ENCODE peak calls at places on chromosomes 5 and 9, in six cellular contexts. One of them, this sample, is unnamed.

GRCh38 chr9:108844856-108845255 is 10.9 kb downstream of the ACTL7B start:
- DNase-seq in kidney epithelial cell: no peak
- DNase-seq in GM13976: no peak
- DNase-seq in LNCaP clone FGC: no peak
- DNase-seq in lung: no peak
- DNase-seq in endothelial cell: no peak
- DNase-seq in this sample: no peak

GRCh38 chr9:118209343-118209742 is 505.1 kb downstream of the TLR4 start:
- DNase-seq in kidney epithelial cell: no peak
- DNase-seq in GM13976: no peak
- DNase-seq in LNCaP clone FGC: no peak
- DNase-seq in lung: no peak
- DNase-seq in endothelial cell: no peak
- DNase-seq in this sample: no peak

GRCh38 chr9:11457809-11458785 is 845.3 kb upstream of the PTPRD start:
- DNase-seq in kidney epithelial cell: no peak
- DNase-seq in GM13976: no peak
- DNase-seq in LNCaP clone FGC: no peak
- DNase-seq in lung: no peak
- DNase-seq in endothelial cell: no peak
- DNase-seq in this sample: no peak

GRCh38 chr5:72280655-72281069 is 39.4 kb downstream of the MRPS27 start:
- DNase-seq in kidney epithelial cell: no peak
- DNase-seq in GM13976: no peak
- DNase-seq in LNCaP clone FGC: no peak
- DNase-seq in lung: no peak
- DNase-seq in endothelial cell: peak
- DNase-seq in this sample: no peak

GRCh38 chr5:178126556-178126955 is 4.3 kb upstream of the RMND5B start:
- DNase-seq in kidney epithelial cell: no peak
- DNase-seq in GM13976: no peak
- DNase-seq in LNCaP clone FGC: no peak
- DNase-seq in lung: no peak
- DNase-seq in endothelial cell: peak
- DNase-seq in this sample: no peak

GRCh38 chr5:71836084-71836483 is 117.0 kb downstream of the CARTPT start:
- DNase-seq in kidney epithelial cell: no peak
- DNase-seq in GM13976: no peak
- DNase-seq in LNCaP clone FGC: no peak
- DNase-seq in lung: no peak
- DNase-seq in endothelial cell: no peak
- DNase-seq in this sample: no peak

GRCh38 chr5:81533629-81534480 is 139.9 kb upstream of the ACOT12 start:
- DNase-seq in kidney epithelial cell: no peak
- DNase-seq in GM13976: no peak
- DNase-seq in LNCaP clone FGC: no peak
- DNase-seq in lung: no peak
- DNase-seq in endothelial cell: no peak
- DNase-seq in this sample: no peak

GRCh38 chr5:674630-675011 is 18.5 kb downstream of the TPPP start:
- DNase-seq in kidney epithelial cell: no peak
- DNase-seq in GM13976: no peak
- DNase-seq in LNCaP clone FGC: no peak
- DNase-seq in lung: no peak
- DNase-seq in endothelial cell: no peak
- DNase-seq in this sample: no peak

GRCh38 chr9:123417289-123418051 is 61.5 kb downstream of the CRB2 start:
- DNase-seq in kidney epithelial cell: no peak
- DNase-seq in GM13976: no peak
- DNase-seq in LNCaP clone FGC: no peak
- DNase-seq in lung: no peak
- DNase-seq in endothelial cell: no peak
- DNase-seq in this sample: no peak
- TF ChIP-seq CTCF in kidney epithelial cell: no peak
- TF ChIP-seq CTCF in GM13976: no peak
- TF ChIP-seq CTCF in LNCaP clone FGC: no peak
- TF ChIP-seq CTCF in lung: no peak
- TF ChIP-seq CTCF in endothelial cell: no peak
- TF ChIP-seq CTCF in this sample: no peak

GRCh38 chr5:44774279-44774880 is 34.4 kb upstream of the MRPS30 start:
- DNase-seq in kidney epithelial cell: no peak
- DNase-seq in GM13976: peak
- DNase-seq in LNCaP clone FGC: peak
- DNase-seq in lung: no peak
- DNase-seq in endothelial cell: no peak
- DNase-seq in this sample: no peak
- TF ChIP-seq CTCF in kidney epithelial cell: peak
- TF ChIP-seq CTCF in GM13976: peak
- TF ChIP-seq CTCF in LNCaP clone FGC: peak
- TF ChIP-seq CTCF in lung: peak
- TF ChIP-seq CTCF in endothelial cell: peak
- TF ChIP-seq CTCF in this sample: peak

DNA sequence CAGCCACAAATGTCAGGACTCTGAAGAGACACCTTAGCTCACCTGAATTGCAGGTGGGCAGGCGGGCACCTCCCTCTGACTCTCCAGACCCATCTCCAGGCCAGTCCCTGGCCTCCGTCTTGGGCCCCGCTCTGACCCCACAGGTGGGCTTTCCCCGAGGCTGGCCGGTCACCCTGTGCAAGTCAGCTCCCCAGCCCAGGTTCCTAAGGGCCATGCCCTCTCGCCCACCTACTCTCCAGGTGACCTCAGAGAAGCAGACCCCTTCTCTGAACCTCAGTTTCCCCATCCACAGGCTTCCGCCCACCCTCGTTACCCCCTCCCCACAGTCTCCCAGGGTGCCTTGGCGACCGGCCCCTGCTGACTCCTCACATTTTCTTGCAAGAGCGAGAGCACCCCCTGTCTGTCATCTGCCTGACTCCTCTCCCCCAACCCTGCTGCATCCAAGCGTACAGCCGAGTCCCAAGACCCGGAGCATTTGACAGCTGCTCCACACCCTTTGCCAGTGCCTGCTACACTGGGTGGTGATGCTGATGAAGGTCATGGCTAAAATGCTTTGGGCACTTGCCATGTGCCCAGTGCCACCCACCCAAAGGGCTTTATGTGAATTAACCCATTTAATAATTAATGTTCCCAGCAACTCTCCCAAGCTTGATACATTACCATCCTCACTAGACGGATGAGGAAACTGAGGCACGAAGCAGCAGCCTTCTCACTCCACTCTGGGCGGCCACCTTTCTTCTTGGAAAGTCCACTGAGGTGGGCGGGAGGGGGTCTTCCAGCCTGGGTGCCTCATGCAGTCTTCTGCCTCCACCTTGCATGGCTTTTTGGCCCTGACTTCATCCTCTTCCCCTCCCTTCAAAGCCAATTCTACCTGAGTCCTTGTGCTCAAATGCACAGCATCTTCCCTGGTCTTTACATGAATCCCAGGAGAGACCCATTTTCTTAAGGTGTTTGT is 51.1 kb upstream of the ORM1 start:
- DNase-seq in kidney epithelial cell: no peak
- DNase-seq in GM13976: peak
- DNase-seq in LNCaP clone FGC: no peak
- DNase-seq in lung: no peak
- DNase-seq in endothelial cell: peak
- DNase-seq in this sample: peak
- TF ChIP-seq CTCF in kidney epithelial cell: peak
- TF ChIP-seq CTCF in GM13976: peak
- TF ChIP-seq CTCF in LNCaP clone FGC: peak
- TF ChIP-seq CTCF in lung: no peak
- TF ChIP-seq CTCF in endothelial cell: peak
- TF ChIP-seq CTCF in this sample: peak

GRCh38 chr9:36023260-36024048 is 13.3 kb upstream of the RECK start:
- DNase-seq in kidney epithelial cell: peak
- DNase-seq in GM13976: peak
- DNase-seq in LNCaP clone FGC: peak
- DNase-seq in lung: peak
- DNase-seq in endothelial cell: peak
- DNase-seq in this sample: peak
- TF ChIP-seq CTCF in kidney epithelial cell: peak
- TF ChIP-seq CTCF in GM13976: peak
- TF ChIP-seq CTCF in LNCaP clone FGC: peak
- TF ChIP-seq CTCF in lung: peak
- TF ChIP-seq CTCF in endothelial cell: peak
- TF ChIP-seq CTCF in this sample: peak

This sample was measured in activated CD8-positive, alpha-beta T cell treated with anti-CD3 and anti-CD28 coated beads for 36 hours.